ENCODE peak calls at places on chromosomes 7 and 10, in six cellular contexts. One of them, this sample, is unnamed.

GRCh38 chr10:104502907-104503306 is 138.2 kb upstream of the SORCS3 start:
- DNase-seq in IMR-90: no peak
- DNase-seq in mesenchymal stem cell: no peak
- DNase-seq in H1: no peak
- DNase-seq in neuronal stem cell: no peak
- DNase-seq in trophoblast cell: no peak
- DNase-seq in this sample: no peak

GRCh38 chr7:108581655-108582491 is 12.2 kb downstream of the DNAJB9 start:
- DNase-seq in mesenchymal stem cell: peak
- DNase-seq in IMR-90: no peak
- DNase-seq in H1: no peak
- DNase-seq in trophoblast cell: peak
- DNase-seq in neuronal stem cell: peak
- DNase-seq in this sample: peak

GRCh38 chr10:73552819-73553218 is 38.3 kb downstream of the USP54 start:
- DNase-seq in mesenchymal stem cell: no peak
- DNase-seq in H1: no peak
- DNase-seq in IMR-90: no peak
- DNase-seq in neuronal stem cell: no peak
- DNase-seq in trophoblast cell: no peak
- DNase-seq in this sample: no peak

GRCh38 chr7:69598487-69599148 is 343 bp downstream of the AUTS2 start:
- DNase-seq in trophoblast cell: no peak
- DNase-seq in IMR-90: no peak
- DNase-seq in H1: no peak
- DNase-seq in mesenchymal stem cell: no peak
- DNase-seq in neuronal stem cell: peak
- DNase-seq in this sample: no peak

GRCh38 chr7:9231683-9232082 is 798.3 kb downstream of the NXPH1 start:
- DNase-seq in IMR-90: no peak
- DNase-seq in trophoblast cell: no peak
- DNase-seq in neuronal stem cell: no peak
- DNase-seq in H1: no peak
- DNase-seq in mesenchymal stem cell: no peak
- DNase-seq in this sample: no peak

GRCh38 chr10:77943086-77943901 is 16.7 kb upstream of the DLG5 start:
- DNase-seq in neuronal stem cell: peak
- DNase-seq in trophoblast cell: peak
- DNase-seq in IMR-90: peak
- DNase-seq in H1: peak
- DNase-seq in mesenchymal stem cell: peak
- DNase-seq in this sample: peak

GRCh38 chr7:128135275-128136214 is 104.3 kb upstream of the LRRC4 start:
- DNase-seq in trophoblast cell: peak
- DNase-seq in H1: peak
- DNase-seq in neuronal stem cell: peak
- DNase-seq in mesenchymal stem cell: peak
- DNase-seq in IMR-90: peak
- DNase-seq in this sample: peak

GRCh38 chr10:46097576-46098317 is 51.7 kb upstream of the MSMB start:
- DNase-seq in IMR-90: no peak
- DNase-seq in neuronal stem cell: no peak
- DNase-seq in mesenchymal stem cell: no peak
- DNase-seq in trophoblast cell: no peak
- DNase-seq in H1: no peak
- DNase-seq in this sample: no peak

GRCh38 chr10:49149881-49150280 is 16.1 kb upstream of the FAM170B start:
- DNase-seq in trophoblast cell: no peak
- DNase-seq in H1: no peak
- DNase-seq in mesenchymal stem cell: no peak
- DNase-seq in IMR-90: no peak
- DNase-seq in neuronal stem cell: no peak
- DNase-seq in this sample: no peak

GRCh38 chr7:101856488-101857357 is 39.3 kb downstream of the CUX1 start:
- DNase-seq in mesenchymal stem cell: peak
- DNase-seq in IMR-90: peak
- DNase-seq in H1: no peak
- DNase-seq in neuronal stem cell: no peak
- DNase-seq in trophoblast cell: peak
- DNase-seq in this sample: peak

GRCh38 chr7:823639-824038 is 8.6 kb upstream of the SUN1 start:
- DNase-seq in IMR-90: no peak
- DNase-seq in trophoblast cell: no peak
- DNase-seq in mesenchymal stem cell: no peak
- DNase-seq in neuronal stem cell: no peak
- DNase-seq in H1: no peak
- DNase-seq in this sample: no peak

DNA sequence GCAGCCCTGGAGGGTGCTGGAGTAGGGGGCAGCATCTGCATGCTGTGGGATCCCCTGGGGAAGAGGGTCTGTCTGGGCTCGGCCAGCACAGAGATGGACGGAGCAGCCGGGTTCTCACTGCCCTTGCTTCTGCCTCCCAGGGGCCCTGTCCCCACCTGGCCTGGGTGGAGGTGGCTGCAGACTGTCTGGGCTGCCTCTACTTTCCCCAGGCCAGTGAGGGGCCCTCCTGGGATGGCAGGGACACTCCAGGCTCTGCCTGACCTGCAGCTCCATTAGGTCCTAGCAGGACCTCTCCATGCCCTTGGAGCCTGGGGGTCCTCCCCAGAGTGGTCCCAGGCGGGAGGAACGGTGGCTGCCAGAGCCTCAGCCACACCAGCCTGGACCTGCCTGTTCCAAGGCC is 63.7 kb downstream of the PWWP2B start:
- DNase-seq in H1: no peak
- DNase-seq in mesenchymal stem cell: no peak
- DNase-seq in neuronal stem cell: no peak
- DNase-seq in trophoblast cell: no peak
- DNase-seq in IMR-90: no peak
- DNase-seq in this sample: no peak
- H2AK5ac ChIP-seq in H1: no peak
- H2AK5ac ChIP-seq in mesenchymal stem cell: no peak
- H2AK5ac ChIP-seq in neuronal stem cell: peak
- H2AK5ac ChIP-seq in trophoblast cell: no peak
- H2AK5ac ChIP-seq in IMR-90: no peak
- H2AK5ac ChIP-seq in this sample: no peak

GRCh38 chr7:134101716-134102115 is 25.4 kb upstream of the LRGUK start:
- DNase-seq in trophoblast cell: no peak
- DNase-seq in neuronal stem cell: no peak
- DNase-seq in H1: no peak
- DNase-seq in IMR-90: no peak
- DNase-seq in mesenchymal stem cell: no peak
- DNase-seq in this sample: no peak
- H3K23ac ChIP-seq in trophoblast cell: no peak
- H3K23ac ChIP-seq in neuronal stem cell: no peak
- H3K23ac ChIP-seq in H1: no peak
- H3K23ac ChIP-seq in IMR-90: no peak
- H3K23ac ChIP-seq in mesenchymal stem cell: no peak
- H3K23ac ChIP-seq in this sample: no peak

GRCh38 chr10:121484401-121484800 is 113.8 kb downstream of the FGFR2 start:
- DNase-seq in trophoblast cell: no peak
- DNase-seq in H1: no peak
- DNase-seq in mesenchymal stem cell: no peak
- DNase-seq in neuronal stem cell: no peak
- DNase-seq in IMR-90: no peak
- DNase-seq in this sample: no peak

GRCh38 chr10:121481222-121481621 is 117.0 kb downstream of the FGFR2 start:
- DNase-seq in neuronal stem cell: no peak
- DNase-seq in trophoblast cell: no peak
- DNase-seq in IMR-90: no peak
- DNase-seq in H1: no peak
- DNase-seq in mesenchymal stem cell: no peak
- DNase-seq in this sample: no peak

GRCh38 chr10:121478590-121478989 is 119.7 kb downstream of the FGFR2 start:
- DNase-seq in IMR-90: no peak
- DNase-seq in H1: no peak
- DNase-seq in neuronal stem cell: no peak
- DNase-seq in mesenchymal stem cell: no peak
- DNase-seq in trophoblast cell: no peak
- DNase-seq in this sample: no peak
- H4K91ac ChIP-seq in IMR-90: no peak
- H4K91ac ChIP-seq in H1: no peak
- H4K91ac ChIP-seq in neuronal stem cell: no peak
- H4K91ac ChIP-seq in mesenchymal stem cell: no peak
- H4K91ac ChIP-seq in trophoblast cell: no peak
- H4K91ac ChIP-seq in this sample: no peak

DNA sequence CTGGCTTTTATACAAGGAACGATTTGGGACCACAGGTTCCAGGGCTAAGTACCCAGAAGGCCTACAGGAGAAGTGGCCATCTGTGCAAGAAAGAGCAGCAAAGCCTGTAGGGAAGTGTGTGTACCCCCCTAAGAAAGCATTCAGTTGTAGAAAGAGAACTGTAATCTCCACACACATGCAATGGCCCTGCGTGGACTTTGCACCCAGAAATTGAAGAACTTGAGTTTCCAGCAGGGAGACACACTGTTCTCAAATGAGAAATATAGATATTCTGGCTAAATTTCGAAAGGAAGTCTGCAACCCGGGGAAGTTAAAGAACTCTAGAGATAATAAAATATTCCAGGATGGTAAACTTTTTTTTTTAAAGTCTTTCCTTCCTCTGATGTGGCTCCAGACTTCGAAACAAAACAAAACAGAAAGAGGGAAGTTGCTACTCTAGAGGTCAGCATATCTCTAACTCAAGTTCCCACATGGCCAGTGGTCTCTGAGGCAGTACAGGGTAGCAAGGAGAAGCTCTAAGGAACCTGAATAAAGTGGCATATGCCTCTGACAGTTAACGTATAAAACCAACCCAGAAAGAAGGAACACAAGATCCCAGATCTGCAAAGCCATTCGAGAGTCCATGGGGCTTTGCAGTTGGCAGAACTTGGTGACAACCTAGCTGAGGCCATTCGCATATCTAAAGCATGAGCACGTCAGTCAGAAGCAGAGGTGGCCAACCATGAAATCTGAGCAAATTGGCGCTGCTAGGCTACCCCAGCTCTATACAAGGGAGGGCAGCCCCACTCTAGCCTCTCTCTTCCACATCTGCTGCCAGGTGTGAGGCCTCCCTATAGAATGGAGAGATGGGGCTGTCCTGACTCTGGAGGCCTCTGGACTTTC is 56.6 kb downstream of the ELMO1 start:
- DNase-seq in neuronal stem cell: no peak
- DNase-seq in IMR-90: no peak
- DNase-seq in H1: no peak
- DNase-seq in trophoblast cell: no peak
- DNase-seq in mesenchymal stem cell: no peak
- DNase-seq in this sample: no peak
- H2AK5ac ChIP-seq in neuronal stem cell: no peak
- H2AK5ac ChIP-seq in IMR-90: no peak
- H2AK5ac ChIP-seq in H1: no peak
- H2AK5ac ChIP-seq in trophoblast cell: no peak
- H2AK5ac ChIP-seq in mesenchymal stem cell: no peak
- H2AK5ac ChIP-seq in this sample: no peak

GRCh38 chr7:50852901-50853300 is 70.2 kb upstream of the GRB10 start:
- DNase-seq in mesenchymal stem cell: no peak
- DNase-seq in trophoblast cell: no peak
- DNase-seq in H1: peak
- DNase-seq in IMR-90: no peak
- DNase-seq in neuronal stem cell: no peak
- DNase-seq in this sample: no peak
- H3K23ac ChIP-seq in mesenchymal stem cell: no peak
- H3K23ac ChIP-seq in trophoblast cell: no peak
- H3K23ac ChIP-seq in H1: no peak
- H3K23ac ChIP-seq in IMR-90: no peak
- H3K23ac ChIP-seq in neuronal stem cell: no peak
- H3K23ac ChIP-seq in this sample: no peak

GRCh38 chr10:13823046-13823711 is 236.4 kb downstream of the PRPF18 start:
- DNase-seq in IMR-90: no peak
- DNase-seq in H1: peak
- DNase-seq in neuronal stem cell: no peak
- DNase-seq in mesenchymal stem cell: no peak
- DNase-seq in trophoblast cell: no peak
- DNase-seq in this sample: peak
- H4K91ac ChIP-seq in IMR-90: no peak
- H4K91ac ChIP-seq in H1: peak
- H4K91ac ChIP-seq in neuronal stem cell: no peak
- H4K91ac ChIP-seq in mesenchymal stem cell: no peak
- H4K91ac ChIP-seq in trophoblast cell: no peak
- H4K91ac ChIP-seq in this sample: no peak

GRCh38 chr10:113692271-113692670 is 12.6 kb downstream of the CASP7 start:
- DNase-seq in IMR-90: no peak
- DNase-seq in neuronal stem cell: no peak
- DNase-seq in H1: no peak
- DNase-seq in trophoblast cell: peak
- DNase-seq in mesenchymal stem cell: no peak
- DNase-seq in this sample: no peak
- H2AK5ac ChIP-seq in IMR-90: no peak
- H2AK5ac ChIP-seq in neuronal stem cell: no peak
- H2AK5ac ChIP-seq in H1: no peak
- H2AK5ac ChIP-seq in trophoblast cell: no peak
- H2AK5ac ChIP-seq in mesenchymal stem cell: no peak
- H2AK5ac ChIP-seq in this sample: no peak

DNA sequence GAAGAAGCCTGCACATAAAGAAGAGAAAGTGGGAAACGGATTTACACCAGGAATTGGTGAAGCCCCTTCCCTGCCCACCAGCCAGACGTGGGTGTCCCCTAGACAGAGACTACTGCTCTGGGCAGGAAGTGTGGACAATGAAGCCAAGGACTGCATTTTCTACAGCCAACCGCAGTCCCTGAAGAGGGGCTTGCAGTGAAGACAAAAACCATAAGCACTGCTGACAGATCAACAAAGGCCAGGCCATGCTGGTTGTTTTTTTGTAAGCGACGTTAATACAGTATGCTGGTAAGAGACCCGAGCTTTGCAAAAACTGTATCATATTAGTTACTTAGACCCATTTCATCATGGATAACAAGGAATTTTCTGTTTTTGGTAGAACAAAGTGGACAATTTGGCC is 163.7 kb downstream of the PARD3 start:
- DNase-seq in H1: peak
- DNase-seq in mesenchymal stem cell: peak
- DNase-seq in trophoblast cell: no peak
- DNase-seq in IMR-90: no peak
- DNase-seq in neuronal stem cell: no peak
- DNase-seq in this sample: no peak
- H3K23ac ChIP-seq in H1: no peak
- H3K23ac ChIP-seq in mesenchymal stem cell: no peak
- H3K23ac ChIP-seq in trophoblast cell: no peak
- H3K23ac ChIP-seq in IMR-90: no peak
- H3K23ac ChIP-seq in neuronal stem cell: no peak
- H3K23ac ChIP-seq in this sample: no peak

DNA sequence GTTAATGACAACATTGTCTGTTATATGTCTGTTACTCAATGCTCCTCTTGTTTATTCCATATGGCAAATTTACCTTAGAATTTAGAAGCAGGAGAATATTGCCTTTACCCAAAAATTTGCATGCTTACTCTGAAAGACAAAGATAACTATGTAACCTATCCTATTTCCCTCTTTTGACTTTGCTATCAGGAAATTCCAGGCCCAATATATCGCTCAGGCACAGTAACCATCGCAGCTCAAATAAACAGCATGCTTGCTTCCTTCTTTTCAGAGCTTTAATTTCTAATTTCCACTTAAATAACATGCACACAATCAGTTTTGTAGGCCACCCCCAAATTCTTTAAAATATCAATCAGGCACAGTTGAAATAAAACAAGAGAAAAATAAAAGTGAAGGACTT is 57.8 kb downstream of the EBLN1 start:
- DNase-seq in neuronal stem cell: no peak
- DNase-seq in trophoblast cell: no peak
- DNase-seq in IMR-90: no peak
- DNase-seq in mesenchymal stem cell: no peak
- DNase-seq in H1: no peak
- DNase-seq in this sample: no peak
- H4K91ac ChIP-seq in neuronal stem cell: no peak
- H4K91ac ChIP-seq in trophoblast cell: no peak
- H4K91ac ChIP-seq in IMR-90: no peak
- H4K91ac ChIP-seq in mesenchymal stem cell: no peak
- H4K91ac ChIP-seq in H1: no peak
- H4K91ac ChIP-seq in this sample: no peak

This sample was measured in H9.